ENCODE peak calls at places on chromosomes 11 and 22, in ten cellular contexts. E is fibroblast of villous mesenchyme; P is retinal pigment epithelial cell; Z is Calu3; M is endothelial cell; G is CD8-positive, alpha-beta T cell; V is breast epithelium; W is cardiac muscle cell; T is ovary; F is kidney epithelial cell. C is an unnamed sample.
A peak's percentile ranks its signal among the peaks of the same experiment; 100 is the strongest.

GRCh38 chr11:16966633-16967346 is 47.4 kb downstream of the PLEKHA7 start:
- DNase-seq in E (no peak), P (no peak), Z (no peak), M (no peak), G (no peak), V (no peak), W (no peak), T (no peak), F (no peak), C (no peak)

GRCh38 chr22:22432479-22432878 is 76.1 kb downstream of the ZNF280B start:
- DNase-seq in E (no peak), P (no peak), Z (no peak), M (no peak), G (no peak), V (no peak), W (no peak), T (no peak), F (no peak), C (no peak)

GRCh38 chr11:125263268-125263790 is 98.8 kb downstream of the PKNOX2 start:
- DNase-seq in E (peak; percentile 100), P (peak; percentile 44), Z (no peak), M (peak; percentile 72), G (no peak), V (no peak), W (peak; percentile 99), T (peak; percentile 96), F (peak; percentile 77), C (peak; percentile 82)

GRCh38 chr11:20089357-20089756 is 70.9 kb downstream of the DBX1 start:
- DNase-seq in E (no peak), P (no peak), Z (no peak), M (no peak), G (no peak), V (no peak), W (no peak), T (no peak), F (no peak), C (no peak)

GRCh38 chr22:40021401-40022000 is 26.7 kb downstream of the FAM83F start:
- DNase-seq in E (no peak), P (no peak), Z (no peak), M (no peak), G (no peak), V (no peak), W (no peak), T (no peak), F (no peak), C (no peak)

GRCh38 chr11:86041975-86042378 is 26.9 kb downstream of the PICALM start:
- DNase-seq in E (peak; percentile 94), P (peak; percentile 81), Z (peak; percentile 71), M (peak; percentile 67), G (no peak), V (no peak), W (peak; percentile 95), T (peak; percentile 42), F (peak; percentile 73), C (peak; percentile 67)

GRCh38 chr11:76153609-76153949 is 52.7 kb downstream of the WNT11 start:
- DNase-seq in E (no peak), P (no peak), Z (no peak), M (no peak), G (no peak), V (no peak), W (peak; percentile 49), T (no peak), F (no peak), C (no peak)

GRCh38 chr11:45857834-45858492 is 10.7 kb downstream of the CRY2 start:
- DNase-seq in E (peak; percentile 74), P (peak; percentile 83), Z (no peak), M (no peak), G (no peak), V (peak; percentile 61), W (peak; percentile 92), T (peak; percentile 42), F (peak; percentile 82), C (no peak)

GRCh38 chr22:44658371-44658953 is 43.5 kb upstream of the PRR5 start:
- DNase-seq in E (peak; percentile 69), P (peak; percentile 66), Z (no peak), M (no peak), G (no peak), V (no peak), W (peak; percentile 96), T (no peak), F (no peak), C (no peak)

GRCh38 chr22:38715852-38716251 is 10.1 kb downstream of the GTPBP1 start:
- DNase-seq in E (no peak), P (no peak), Z (no peak), M (no peak), G (no peak), V (no peak), W (no peak), T (no peak), F (no peak), C (no peak)

DNA sequence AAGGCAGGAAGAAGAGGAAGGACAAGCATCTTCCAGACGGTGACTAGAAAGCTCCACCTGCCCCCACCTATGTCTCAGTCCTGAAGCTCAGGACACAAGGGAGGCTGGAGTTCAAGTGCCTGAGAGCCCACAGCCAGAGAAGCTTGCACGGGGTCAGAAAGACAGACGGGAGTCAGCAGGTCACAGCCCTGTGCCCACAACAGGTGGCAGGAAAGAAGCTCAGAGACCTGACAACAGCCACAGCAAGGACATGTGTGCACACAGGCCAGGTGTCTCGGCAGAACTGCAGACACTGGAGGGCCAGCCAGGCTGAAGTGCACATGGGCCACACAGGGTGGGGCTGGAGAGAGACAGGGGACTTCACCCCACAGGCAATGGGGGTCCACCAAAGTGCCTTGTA is 37.2 kb upstream of the MOB2 start:
- DNase-seq in E (no peak), P (no peak), Z (no peak), M (no peak), G (no peak), V (no peak), W (no peak), T (no peak), F (no peak), C (no peak)
- TF ChIP-seq CTCF in E (no peak), P (no peak), Z (no peak), M (no peak), G (no peak), V (no peak), W (no peak), T (no peak), F (no peak), C (no peak)

DNA sequence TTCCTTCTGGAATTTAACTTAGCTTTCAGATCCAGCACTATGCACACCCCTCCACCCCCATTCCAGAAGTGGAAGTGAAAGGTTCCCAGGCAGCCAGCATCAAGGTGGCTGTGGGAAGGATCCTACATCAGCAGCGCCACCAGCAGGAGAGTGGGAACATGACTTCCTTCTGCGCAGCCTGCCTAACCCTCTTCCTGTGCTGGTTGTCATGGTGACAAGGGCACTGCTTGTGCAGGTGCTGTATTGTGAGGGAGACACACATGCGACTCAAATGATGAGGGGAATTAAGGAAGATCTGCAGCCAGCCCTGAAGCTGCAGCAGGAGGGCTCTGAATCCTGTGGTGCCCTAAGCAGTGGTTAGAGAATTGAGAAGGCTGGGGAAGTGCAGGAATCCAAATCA is 904.4 kb upstream of the API5 start:
- DNase-seq in E (no peak), P (no peak), Z (no peak), M (peak; percentile 68), G (no peak), V (no peak), W (peak; percentile 40), T (no peak), F (no peak), C (peak; percentile 71)
- TF ChIP-seq CTCF in E (no peak), P (peak; percentile 19), Z (no peak), M (peak; percentile 49), G (no peak), V (no peak), W (peak; percentile 34), T (no peak), F (peak; percentile 8), C (peak; percentile 54)

GRCh38 chr22:19959043-19959586 is 17.5 kb upstream of the TXNRD2 start:
- DNase-seq in E (peak; percentile 77), P (no peak), Z (peak; percentile 89), M (peak; percentile 89), G (no peak), V (peak; percentile 76), W (peak; percentile 76), T (peak; percentile 89), F (no peak), C (peak; percentile 99)

GRCh38 chr22:19958083-19959042 is 16.7 kb upstream of the TXNRD2 start:
- DNase-seq in E (peak; percentile 86), P (no peak), Z (no peak), M (no peak), G (no peak), V (no peak), W (peak; percentile 35), T (no peak), F (no peak), C (no peak)

GRCh38 chr22:19955241-19956128 is 13.9 kb upstream of the TXNRD2 start:
- DNase-seq in E (no peak), P (no peak), Z (no peak), M (no peak), G (no peak), V (no peak), W (no peak), T (no peak), F (no peak), C (no peak)

GRCh38 chr22:19959587-19960490 is 18.2 kb upstream of the TXNRD2 start:
- DNase-seq in E (no peak), P (no peak), Z (no peak), M (no peak), G (no peak), V (no peak), W (no peak), T (no peak), F (no peak), C (no peak)

GRCh38 chr22:19957445-19957844 is 15.8 kb upstream of the TXNRD2 start:
- DNase-seq in E (no peak), P (no peak), Z (no peak), M (no peak), G (no peak), V (no peak), W (no peak), T (no peak), F (no peak), C (no peak)
- TF ChIP-seq CTCF in E (no peak), P (no peak), Z (no peak), M (no peak), G (no peak), V (no peak), W (no peak), T (no peak), F (no peak), C (no peak)

GRCh38 chr11:77470504-77470903 is 3.4 kb downstream of the PAK1 start:
- DNase-seq in E (no peak), P (no peak), Z (no peak), M (no peak), G (no peak), V (no peak), W (no peak), T (no peak), F (no peak), C (no peak)

GRCh38 chr11:77473801-77474508 is at the start of gene PAK1:
- DNase-seq in E (peak; percentile 74), P (peak; percentile 68), Z (peak; percentile 92), M (peak; percentile 83), G (peak; percentile 87), V (peak; percentile 88), W (peak; percentile 91), T (peak; percentile 96), F (peak; percentile 45), C (peak; percentile 92)

GRCh38 chr11:77473001-77473800 is 693 bp downstream of the PAK1 start:
- DNase-seq in E (no peak), P (no peak), Z (peak; percentile 56), M (peak; percentile 62), G (peak; percentile 20), V (peak; percentile 55), W (peak; percentile 32), T (peak; percentile 77), F (no peak), C (peak; percentile 80)

GRCh38 chr11:77470971-77471370 is 2.9 kb downstream of the PAK1 start:
- DNase-seq in E (no peak), P (no peak), Z (no peak), M (no peak), G (no peak), V (no peak), W (no peak), T (no peak), F (no peak), C (no peak)

GRCh38 chr11:77471520-77472234 is 2.2 kb downstream of the PAK1 start:
- DNase-seq in E (no peak), P (no peak), Z (peak; percentile 76), M (peak; percentile 51), G (no peak), V (no peak), W (peak; percentile 16), T (no peak), F (no peak), C (peak; percentile 7)
- TF ChIP-seq CTCF in E (peak; percentile 25), P (peak; percentile 47), Z (peak; percentile 21), M (peak; percentile 18), G (peak; percentile 27), V (no peak), W (peak; percentile 29), T (no peak), F (peak; percentile 48), C (peak; percentile 31)

C was measured in nephron progenitor cell.